ENCODE peak calls at places on chromosome 9, in five cellular contexts. L, N, D, Z and U are unnamed samples.

GRCh38 chr9:111868475-111868874 is 28.1 kb upstream of the UGCG start:
- DNase-seq in N (no peak), Z (no peak), L (no peak), D (no peak), U (no peak)

GRCh38 chr9:115132648-115133047 is 14.7 kb upstream of the TNC start:
- DNase-seq in Z (no peak), D (peak), L (no peak), N (no peak), U (no peak)

GRCh38 chr9:118522093-118523028 is 818.2 kb downstream of the TLR4 start:
- DNase-seq in Z (peak), D (peak), N (peak), L (peak), U (no peak)

GRCh38 chr9:105503873-105504272 is 54.1 kb upstream of the FKTN start:
- DNase-seq in N (peak), Z (no peak), D (no peak), L (no peak), U (no peak)

GRCh38 chr9:133986061-133986460 is 6.1 kb downstream of the VAV2 start:
- DNase-seq in D (no peak), Z (no peak), L (no peak), N (no peak), U (no peak)

GRCh38 chr9:92170848-92171247 is 55.6 kb upstream of the SPTLC1 start:
- DNase-seq in D (no peak), N (no peak), L (no peak), Z (no peak), U (no peak)

GRCh38 chr9:121691890-121692289 is 40.5 kb downstream of the DAB2IP start:
- DNase-seq in Z (no peak), N (no peak), L (no peak), D (no peak), U (no peak)

GRCh38 chr9:133144142-133144886 is 19.4 kb downstream of the GBGT1 start:
- DNase-seq in L (peak), D (peak), N (peak), Z (peak), U (peak)

GRCh38 chr9:136372561-136373299 is 739 bp downstream of the CARD9 start:
- DNase-seq in N (no peak), D (peak), L (peak), Z (peak), U (peak)

GRCh38 chr9:91914937-91915336 is 35.1 kb downstream of the ROR2 start:
- DNase-seq in D (no peak), N (no peak), L (no peak), Z (no peak), U (no peak)

GRCh38 chr9:8447618-8448017 is 648.0 kb upstream of the DMAC1 start:
- DNase-seq in L (no peak), D (no peak), N (no peak), Z (no peak), U (no peak)

GRCh38 chr9:132409828-132410528 is at the start of gene CFAP77:
- DNase-seq in L (no peak), N (peak), D (peak), Z (peak), U (peak)

GRCh38 chr9:33852216-33852826 is 35.4 kb downstream of the UBE2R2 start:
- DNase-seq in D (peak), N (peak), Z (peak), L (peak), U (peak)

GRCh38 chr9:21862871-21863270 is 60.4 kb downstream of the MTAP start:
- DNase-seq in Z (no peak), D (no peak), N (no peak), L (no peak), U (no peak)

GRCh38 chr9:121557581-121558422 is 58.2 kb upstream of the GGTA1 start:
- DNase-seq in D (peak), N (peak), Z (peak), L (peak), U (peak)

GRCh38 chr9:128735373-128735772 is 11.4 kb upstream of the ZDHHC12 start:
- DNase-seq in Z (no peak), N (no peak), D (no peak), L (no peak), U (no peak)
- TF ChIP-seq CTCF in Z (no peak), N (no peak), D (no peak), L (no peak), U (no peak)

DNA sequence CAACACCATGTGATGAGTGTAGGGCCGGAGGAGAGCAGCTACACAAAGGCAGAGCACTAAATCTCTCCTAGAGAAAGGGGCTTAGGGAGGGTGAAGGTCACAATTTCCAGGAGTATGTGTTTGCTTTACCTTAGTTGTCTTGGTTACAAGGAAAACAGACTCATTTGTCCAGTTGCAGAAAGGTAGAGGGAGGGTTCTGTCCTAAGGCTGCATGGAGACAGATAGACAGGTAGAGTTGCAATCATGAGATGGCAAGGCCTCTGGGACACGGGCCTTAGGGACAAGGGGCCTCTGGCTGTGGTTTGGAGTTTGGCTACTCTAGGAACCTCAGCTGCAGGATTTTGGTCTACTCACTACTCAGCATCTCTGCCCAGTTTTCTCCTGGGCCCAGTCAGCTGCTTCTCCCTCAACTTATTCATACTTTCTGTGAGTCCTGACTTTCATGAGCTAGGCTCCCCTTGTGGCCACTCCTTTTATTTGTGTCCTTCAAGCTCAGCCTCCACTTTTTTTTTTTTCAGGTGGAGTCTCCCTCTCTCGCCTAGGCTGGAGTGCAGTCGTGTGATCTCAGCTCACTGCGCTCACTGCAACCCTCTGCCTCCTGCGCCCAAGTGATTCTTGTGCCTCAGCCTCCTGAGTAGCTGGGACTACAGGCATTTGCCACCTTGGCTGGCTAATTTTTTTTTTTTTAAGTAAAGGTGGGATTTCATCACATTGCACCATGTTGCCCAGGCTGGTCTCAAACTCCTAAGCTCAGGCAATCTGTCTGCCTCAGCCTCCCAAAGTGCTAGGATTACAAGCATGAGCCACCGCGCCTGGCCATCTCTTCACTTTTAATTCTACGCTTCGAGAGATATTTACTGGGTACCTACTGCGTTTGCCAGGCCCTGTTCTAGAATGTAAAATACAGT is 76.6 kb downstream of the PTPDC1 start:
- DNase-seq in N (no peak), L (no peak), Z (no peak), D (no peak), U (no peak)
- TF ChIP-seq CTCF in N (no peak), L (no peak), Z (no peak), D (peak), U (no peak)

GRCh38 chr9:4197548-4197947 is 102.3 kb downstream of the GLIS3 start:
- DNase-seq in N (peak), D (no peak), L (no peak), Z (no peak), U (no peak)
- TF ChIP-seq CTCF in N (peak), D (peak), L (no peak), Z (no peak), U (peak)

GRCh38 chr9:947985-948384 is 28.5 kb upstream of the DMRT3 start:
- DNase-seq in Z (no peak), N (no peak), L (no peak), D (no peak), U (no peak)

GRCh38 chr9:948497-948896 is 28.0 kb upstream of the DMRT3 start:
- DNase-seq in L (peak), N (no peak), D (no peak), Z (no peak), U (no peak)

DNA sequence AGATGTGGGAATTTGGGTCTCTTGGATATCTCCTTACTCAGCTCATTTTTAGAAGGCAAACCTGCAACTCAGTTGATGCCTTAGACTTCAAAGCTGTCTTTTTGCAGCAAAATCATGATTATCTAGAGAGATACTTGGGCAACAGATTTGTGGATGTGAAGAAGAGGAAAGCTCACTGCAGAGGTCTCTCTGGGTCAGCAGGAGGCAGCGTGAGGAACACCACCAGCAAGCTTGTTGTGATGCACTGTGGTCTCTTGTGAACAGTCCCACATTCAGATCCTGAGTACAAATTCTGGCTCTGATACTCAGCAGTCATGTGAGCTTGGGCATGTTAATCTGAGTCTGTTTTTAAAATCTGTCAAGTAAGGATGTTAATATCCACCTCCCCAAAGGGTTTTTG is 26.3 kb upstream of the DMRT3 start:
- DNase-seq in N (no peak), Z (no peak), D (no peak), L (no peak), U (no peak)
- TF ChIP-seq CTCF in N (no peak), Z (no peak), D (no peak), L (no peak), U (no peak)

GRCh38 chr9:126203313-126203712 is 123.3 kb upstream of the MVB12B start:
- DNase-seq in L (no peak), Z (no peak), D (no peak), N (no peak), U (no peak)
- TF ChIP-seq CTCF in L (no peak), Z (no peak), D (no peak), N (peak), U (no peak)

DNA sequence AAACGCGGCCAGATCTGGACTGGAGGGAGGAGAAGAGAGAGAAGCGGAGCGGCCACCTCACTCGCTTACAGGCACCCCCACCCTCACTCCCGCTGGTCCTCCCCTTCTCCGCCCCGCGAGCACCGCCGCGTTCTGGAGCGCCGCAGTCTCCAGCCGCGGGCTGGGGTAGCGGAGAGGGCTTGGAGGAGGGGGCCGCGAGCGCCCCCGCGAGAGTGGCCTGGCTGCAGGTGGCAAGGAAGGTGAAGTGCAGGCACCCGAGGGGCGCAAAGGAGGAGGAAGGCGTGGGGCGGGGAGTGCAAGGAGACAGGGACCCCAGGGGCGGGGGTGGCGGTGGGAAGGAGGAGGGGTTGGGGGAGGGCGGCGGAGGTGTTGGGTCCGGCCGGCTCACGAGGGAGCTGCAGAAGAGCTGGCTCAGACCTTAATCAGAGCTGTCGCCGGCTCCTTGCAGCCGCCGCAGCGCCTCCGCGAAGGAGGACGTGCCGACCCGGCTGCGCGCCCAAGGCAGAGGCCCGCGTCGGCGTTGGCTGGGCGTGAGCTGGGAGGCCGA is at the start of gene DMRT3:
- DNase-seq in N (no peak), D (no peak), L (no peak), Z (no peak), U (no peak)
- TF ChIP-seq CTCF in N (no peak), D (no peak), L (no peak), Z (no peak), U (no peak)